ENCODE peak calls at places on chromosomes 5 and 9, in six cellular contexts. A, I, M, Q, U and Y are unnamed samples.

GRCh38 chr9:126647585-126648110 is 33.9 kb downstream of the LMX1B start:
- DNase-seq in Q (no peak), M (peak; percentile 41), I (no peak), U (no peak), A (no peak), Y (no peak)

GRCh38 chr5:123720955-123721354 is 209.0 kb downstream of the CSNK1G3 start:
- DNase-seq in M (no peak), I (no peak), U (no peak), A (no peak), Q (no peak), Y (no peak)

GRCh38 chr9:20466328-20467008 is 155.8 kb downstream of the MLLT3 start:
- DNase-seq in Q (no peak), U (no peak), I (no peak), M (no peak), A (no peak), Y (no peak)

GRCh38 chr9:105901514-105902109 is 207.3 kb downstream of the TMEM38B start:
- DNase-seq in M (peak; percentile 59), Q (peak; percentile 58), I (peak; percentile 41), U (no peak), A (peak; percentile 41), Y (peak; percentile 22)

GRCh38 chr5:24183941-24184340 is 460.8 kb downstream of the CDH10 start:
- DNase-seq in A (no peak), Q (no peak), M (no peak), U (no peak), I (no peak), Y (no peak)

GRCh38 chr5:67221487-67222242 is 25.1 kb upstream of the CD180 start:
- DNase-seq in I (no peak), M (no peak), Q (no peak), U (peak; percentile 71), A (no peak), Y (no peak)

GRCh38 chr5:98769006-98769255 is 4.5 kb upstream of the RGMB start:
- DNase-seq in A (no peak), U (peak; percentile 80), M (no peak), Q (peak; percentile 17), I (no peak), Y (no peak)

GRCh38 chr9:122406264-122406890 is 35.6 kb downstream of the PTGS1 start:
- DNase-seq in Q (no peak), A (no peak), I (no peak), U (no peak), M (no peak), Y (no peak)

GRCh38 chr9:31639444-31639843 is 745.0 kb upstream of the ACO1 start:
- DNase-seq in I (no peak), Q (no peak), A (no peak), M (no peak), U (no peak), Y (no peak)

GRCh38 chr9:33416996-33417395 is 14.6 kb upstream of the AQP7 start:
- DNase-seq in Q (no peak), A (no peak), U (peak; percentile 76), I (no peak), M (no peak), Y (no peak)

GRCh38 chr9:123832858-123833257 is 97.1 kb downstream of the DENND1A start:
- DNase-seq in U (no peak), Q (no peak), M (no peak), A (no peak), I (no peak), Y (no peak)

GRCh38 chr9:133075925-133076324 is 14.1 kb downstream of the CEL start:
- DNase-seq in I (no peak), Q (peak; percentile 68), U (no peak), A (no peak), M (no peak), Y (no peak)

GRCh38 chr9:128636024-128636390 is 20.6 kb downstream of the DYNC2I2 start:
- DNase-seq in I (no peak), M (no peak), Q (peak; percentile 72), A (peak; percentile 42), U (no peak), Y (peak; percentile 33)

GRCh38 chr5:135739383-135739961 is 95.0 kb upstream of the SLC25A48 start:
- DNase-seq in U (no peak), A (no peak), Q (no peak), I (no peak), M (no peak), Y (peak; percentile 53)

GRCh38 chr5:144024601-144025000 is 145.9 kb downstream of the YIPF5 start:
- DNase-seq in A (no peak), M (no peak), U (no peak), I (no peak), Q (no peak), Y (no peak)

GRCh38 chr9:134883040-134883782 is 2.6 kb downstream of the FCN2 start:
- DNase-seq in Q (no peak), U (no peak), M (no peak), A (no peak), I (no peak), Y (no peak)

GRCh38 chr9:114691046-114691955 is 9.3 kb upstream of the TEX48 start:
- DNase-seq in I (no peak), U (peak; percentile 87), Q (peak; percentile 91), A (no peak), M (no peak), Y (peak; percentile 68)

GRCh38 chr5:149380466-149381121 is 1.5 kb upstream of the IL17B start:
- DNase-seq in I (no peak), U (peak; percentile 61), A (no peak), M (no peak), Q (no peak), Y (no peak)

GRCh38 chr5:104444656-104445055 is 882.1 kb upstream of the NUDT12 start:
- DNase-seq in A (no peak), U (no peak), I (no peak), M (no peak), Q (no peak), Y (no peak)

GRCh38 chr9:14652729-14653377 is 40.4 kb downstream of the ZDHHC21 start:
- DNase-seq in Q (no peak), U (no peak), A (no peak), I (no peak), M (peak; percentile 2), Y (peak; percentile 13)